ENCODE peak calls at places on chromosomes 11 and 22, in six cellular contexts. S, R, V, J, B and K are unnamed samples.

GRCh38 chr11:66068923-66069714 is 953 bp upstream of the PACS1 start:
- DNase-seq in S (no peak), R (no peak), V (no peak), J (peak; percentile 44), B (peak; percentile 97), K (peak; percentile 56)

GRCh38 chr11:75428301-75428724 is 4.7 kb downstream of the KLHL35 start:
- DNase-seq in S (peak; percentile 92), R (peak; percentile 57), V (peak; percentile 94), J (peak; percentile 91), B (peak; percentile 92), K (peak; percentile 86)

GRCh38 chr22:50310209-50310722 is 2.8 kb upstream of the PLXNB2 start:
- DNase-seq in S (no peak), R (no peak), V (no peak), J (no peak), B (no peak), K (no peak)

GRCh38 chr11:69002101-69002742 is 10.8 kb downstream of the MRGPRF start:
- DNase-seq in S (peak; percentile 13), R (no peak), V (peak; percentile 74), J (no peak), B (peak; percentile 34), K (no peak)

GRCh38 chr11:74490945-74491344 is 2.6 kb downstream of the LIPT2 start:
- DNase-seq in S (no peak), R (no peak), V (no peak), J (no peak), B (no peak), K (no peak)

GRCh38 chr11:37107415-37107814 is 509.4 kb upstream of the RAG2 start:
- DNase-seq in S (no peak), R (no peak), V (no peak), J (no peak), B (no peak), K (no peak)

GRCh38 chr11:69831985-69832384 is 12.8 kb upstream of the FGF3 start:
- DNase-seq in S (no peak), R (no peak), V (no peak), J (no peak), B (no peak), K (no peak)

GRCh38 chr11:121194731-121195596 is 93.9 kb downstream of the TECTA start:
- DNase-seq in S (no peak), R (peak; percentile 39), V (no peak), J (peak; percentile 65), B (peak; percentile 71), K (peak; percentile 79)

GRCh38 chr11:369336-370018 is at the start of gene B4GALNT4:
- DNase-seq in S (no peak), R (no peak), V (no peak), J (no peak), B (peak; percentile 17), K (peak; percentile 22)
- H3K4me3 ChIP-seq in S (peak within 1 kb of the TSS; percentile 28), R (peak within 1 kb of the TSS; percentile 64), V (peak within 1 kb of the TSS; percentile 63), J (peak within 1 kb of the TSS; percentile 43), B (peak within 1 kb of the TSS; percentile 15), K (peak within 1 kb of the TSS; percentile 44)

GRCh38 chr11:96794152-96794551 is 404.3 kb downstream of the JRKL start:
- DNase-seq in S (no peak), R (no peak), V (no peak), J (no peak), B (no peak), K (no peak)
- TF ChIP-seq CTCF in S (no peak), R (peak; percentile 11), V (no peak), J (no peak), B (no peak), K (no peak)

DNA sequence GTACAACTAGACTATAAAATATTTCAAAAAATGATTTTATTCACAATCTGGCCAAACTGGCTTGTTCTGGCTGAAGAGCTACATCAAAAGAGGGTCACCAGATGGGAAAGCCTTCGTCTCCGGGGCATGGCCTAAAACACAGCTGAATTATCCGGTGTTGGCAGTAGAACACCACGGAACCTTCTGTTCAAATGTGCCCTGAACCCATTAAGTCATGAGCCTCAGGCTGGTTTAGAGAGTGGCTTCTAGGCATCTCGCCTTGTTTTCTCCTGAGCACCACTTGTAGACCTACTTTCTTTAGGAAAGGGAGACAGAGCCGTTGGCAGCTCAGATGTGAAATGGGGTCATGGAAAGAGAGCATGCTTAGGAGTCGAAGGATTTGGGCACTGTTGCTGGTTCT is 890.2 kb downstream of the NTM start:
- DNase-seq in S (no peak), R (no peak), V (no peak), J (no peak), B (no peak), K (no peak)
- H3K4me3 ChIP-seq in S (no peak overlapping the region), R (no peak overlapping the region), V (no peak overlapping the region), J (no peak overlapping the region), B (no peak overlapping the region), K (no peak overlapping the region)

GRCh38 chr11:46117842-46118241 is 3.4 kb downstream of the PHF21A start:
- DNase-seq in S (no peak), R (no peak), V (no peak), J (no peak), B (no peak), K (peak; percentile 21)
- TF ChIP-seq CTCF in S (no peak), R (peak; percentile 40), V (no peak), J (peak; percentile 26), B (no peak), K (peak; percentile 45)

GRCh38 chr22:29000225-29000556 is 61.4 kb downstream of the C22orf31 start:
- DNase-seq in S (no peak), R (no peak), V (no peak), J (no peak), B (no peak), K (no peak)
- H3K4me3 ChIP-seq in S (no peak overlapping the region), R (no peak overlapping the region), V (no peak overlapping the region), J (no peak overlapping the region), B (no peak overlapping the region), K (no peak overlapping the region)

GRCh38 chr22:38104084-38104483 is 6.4 kb downstream of the BAIAP2L2 start:
- DNase-seq in S (no peak), R (no peak), V (no peak), J (no peak), B (peak; percentile 22), K (peak; percentile 40)
- TF ChIP-seq CTCF in S (no peak), R (peak; percentile 44), V (no peak), J (peak; percentile 43), B (peak; percentile 49), K (peak; percentile 48)

GRCh38 chr11:132824642-132825041 is 707.7 kb downstream of the OPCML start:
- DNase-seq in S (no peak), R (no peak), V (no peak), J (no peak), B (no peak), K (no peak)
- H3K4me3 ChIP-seq in S (no peak overlapping the region), R (no peak overlapping the region), V (no peak overlapping the region), J (no peak overlapping the region), B (no peak overlapping the region), K (no peak overlapping the region)

GRCh38 chr11:132864811-132865576 is 667.3 kb downstream of the OPCML start:
- DNase-seq in S (no peak), R (no peak), V (no peak), J (no peak), B (no peak), K (no peak)
- TF ChIP-seq CTCF in S (no peak), R (no peak), V (no peak), J (no peak), B (no peak), K (no peak)

DNA sequence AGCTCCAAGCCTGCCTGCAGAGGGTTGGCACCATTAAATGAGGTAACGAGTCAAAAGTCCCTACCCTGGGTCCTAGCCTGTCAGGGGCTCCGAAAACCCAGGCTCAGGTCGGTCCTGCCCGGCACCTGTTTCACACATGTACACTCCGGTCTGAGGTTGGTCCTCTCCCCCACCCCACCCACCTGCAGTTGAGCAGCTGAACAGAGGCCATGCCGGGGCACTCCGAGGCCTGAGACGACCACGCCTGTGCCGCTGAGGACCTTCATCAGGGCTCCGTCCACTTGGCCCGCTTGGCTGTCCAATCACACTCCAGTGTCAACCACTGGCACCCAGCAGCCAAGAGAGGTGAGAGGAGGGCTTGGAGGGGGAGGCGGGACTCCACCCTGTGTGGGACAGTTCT is 1.6 kb downstream of the TSSC4 start:
- DNase-seq in S (no peak), R (no peak), V (no peak), J (no peak), B (no peak), K (no peak)
- H3K4me3 ChIP-seq in S (no peak overlapping the region), R (peak overlapping the region; percentile 91), V (peak overlapping the region; percentile 95), J (peak overlapping the region; percentile 90), B (peak overlapping the region; percentile 100), K (peak overlapping the region; percentile 85)